ENCODE peak calls at places on chromosomes 3 and 15, in ten cellular contexts. Y, N, V, F, H, E, O, I, B and L are unnamed samples. For H3K36me3, the result is how much of the 10 kb centered on the place peaks cover.

GRCh38 chr15:90619468-90619867 is 89.7 kb downstream of the CRTC3 start:
- DNase-seq in Y (no peak), N (no peak), V (no peak), F (no peak), H (no peak), E (no peak), O (no peak), I (no peak), B (no peak), L (no peak)

GRCh38 chr15:69784808-69785550 is 312.7 kb downstream of the TLE3 start:
- DNase-seq in Y (no peak), N (peak), V (no peak), F (no peak), H (no peak), E (no peak), O (no peak), I (no peak), B (no peak), L (peak)

GRCh38 chr15:89442671-89443307 is 53.6 kb downstream of the RHCG start:
- DNase-seq in Y (no peak), N (peak), V (no peak), F (no peak), H (peak), E (peak), O (no peak), I (peak), B (peak), L (peak)

GRCh38 chr3:8555705-8556314 is 54.2 kb downstream of the LMCD1 start:
- DNase-seq in Y (no peak), N (peak), V (no peak), F (no peak), H (no peak), E (no peak), O (no peak), I (no peak), B (no peak), L (no peak)

GRCh38 chr3:118127992-118128391 is 906.7 kb downstream of the IGSF11 start:
- DNase-seq in Y (no peak), N (no peak), V (no peak), F (no peak), H (no peak), E (no peak), O (no peak), I (no peak), B (no peak), L (no peak)

GRCh38 chr15:100318880-100319279 is 22.9 kb downstream of the ADAMTS17 start:
- DNase-seq in Y (no peak), N (no peak), V (no peak), F (no peak), H (no peak), E (no peak), O (no peak), I (no peak), B (no peak), L (no peak)

GRCh38 chr15:48336940-48337339 is 5.7 kb downstream of the DUT start:
- DNase-seq in Y (no peak), N (peak), V (no peak), F (no peak), H (no peak), E (no peak), O (no peak), I (peak), B (no peak), L (no peak)

GRCh38 chr3:65979152-65979551 is 59.6 kb downstream of the MAGI1 start:
- DNase-seq in Y (no peak), N (peak), V (no peak), F (peak), H (no peak), E (no peak), O (no peak), I (no peak), B (no peak), L (peak)

GRCh38 chr3:149382091-149382467 is 4.6 kb upstream of the TM4SF1 start:
- DNase-seq in Y (no peak), N (peak), V (no peak), F (no peak), H (no peak), E (no peak), O (no peak), I (no peak), B (no peak), L (peak)

GRCh38 chr3:79040701-79041100 is 727.1 kb downstream of the ROBO1 start:
- DNase-seq in Y (no peak), N (peak), V (no peak), F (no peak), H (no peak), E (no peak), O (no peak), I (no peak), B (no peak), L (peak)

GRCh38 chr15:34941181-34941580 is 28.4 kb downstream of the AQR start:
- DNase-seq in Y (no peak), N (no peak), V (no peak), F (no peak), H (no peak), E (no peak), O (no peak), I (no peak), B (no peak), L (no peak)

GRCh38 chr3:143041901-143042300 is 40.5 kb downstream of the U2SURP start:
- DNase-seq in Y (no peak), N (no peak), V (no peak), F (no peak), H (no peak), E (no peak), O (no peak), I (no peak), B (no peak), L (no peak)

GRCh38 chr3:143035466-143036214 is 34.3 kb downstream of the U2SURP start:
- DNase-seq in Y (no peak), N (peak), V (no peak), F (no peak), H (no peak), E (no peak), O (no peak), I (no peak), B (no peak), L (peak)

GRCh38 chr3:143036557-143036956 is 35.2 kb downstream of the U2SURP start:
- DNase-seq in Y (no peak), N (no peak), V (no peak), F (no peak), H (no peak), E (no peak), O (no peak), I (no peak), B (no peak), L (no peak)

GRCh38 chr3:143040264-143040879 is 39.0 kb downstream of the U2SURP start:
- DNase-seq in Y (no peak), N (peak), V (no peak), F (no peak), H (no peak), E (no peak), O (no peak), I (no peak), B (no peak), L (peak)

DNA sequence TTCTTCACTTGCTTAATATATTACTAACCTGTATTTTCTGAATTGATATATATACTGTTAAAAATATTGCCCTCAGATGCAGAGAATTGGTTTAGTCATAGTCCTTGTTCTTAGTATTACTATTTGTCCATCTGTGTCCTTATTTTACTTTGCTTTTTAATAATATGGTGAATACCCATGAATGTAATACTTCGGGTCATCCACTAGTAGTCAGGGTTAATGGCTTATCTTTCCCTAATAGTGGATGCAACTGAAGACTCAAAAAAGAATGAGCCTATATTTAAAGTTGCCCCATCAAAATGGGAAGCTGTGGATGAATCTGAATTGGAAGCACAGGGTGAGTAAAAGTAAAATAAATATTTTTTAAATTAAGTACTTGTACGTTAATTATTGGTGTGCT is 36.5 kb downstream of the U2SURP start:
- DNase-seq in Y (no peak), N (no peak), V (no peak), F (no peak), H (no peak), E (no peak), O (no peak), I (no peak), B (no peak), L (no peak)
- TF ChIP-seq CTCF in Y (no peak), N (peak), V (no peak), F (no peak), H (peak), E (no peak), O (peak), I (no peak), B (no peak), L (no peak)

GRCh38 chr15:85646538-85647091 is 148.1 kb downstream of the KLHL25 start:
- DNase-seq in Y (no peak), N (peak), V (no peak), F (no peak), H (no peak), E (no peak), O (no peak), I (no peak), B (no peak), L (peak)
- H3K36me3 ChIP-seq in Y (half or more), N (under half), V (under half), F (under half), H (under half), E (under half), O (under half), I (half or more), B (half or more), L (under half)

DNA sequence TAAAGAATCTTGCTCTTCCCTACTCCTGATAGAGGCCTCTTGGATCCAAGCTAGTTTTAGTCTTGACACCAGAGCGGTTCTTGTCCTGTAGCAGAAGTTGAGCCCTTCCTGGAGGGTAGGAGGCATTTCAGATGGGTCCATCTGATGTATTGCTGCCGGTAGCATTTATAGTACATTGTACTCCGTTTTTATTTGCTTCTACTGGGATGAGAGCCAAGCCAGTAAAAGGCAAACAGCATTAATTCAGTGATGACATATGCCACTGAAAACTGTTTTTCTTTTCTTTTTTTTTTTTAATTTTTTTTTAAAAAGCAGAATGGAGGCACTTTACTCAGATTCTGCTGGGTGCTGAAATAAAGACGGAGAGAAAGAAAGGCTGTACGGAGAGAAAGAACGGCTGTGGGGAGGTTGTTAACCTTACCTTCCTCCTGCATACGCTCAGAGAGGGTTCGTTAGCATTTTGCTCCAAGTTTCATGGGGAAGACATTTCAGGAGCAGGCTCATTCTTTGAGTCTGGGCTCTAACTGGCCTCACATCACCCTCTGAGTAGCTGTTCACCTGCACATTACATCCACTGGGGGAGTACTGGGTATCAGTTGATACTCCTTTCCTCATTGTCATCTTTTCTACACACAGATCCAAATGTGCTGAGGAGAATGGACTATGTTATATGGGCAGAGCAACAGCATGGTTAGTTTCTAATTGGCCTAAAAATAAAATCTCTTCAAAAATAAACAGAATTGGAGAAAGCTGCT is 161.5 kb downstream of the FEZF2 start:
- DNase-seq in Y (no peak), N (no peak), V (peak), F (no peak), H (no peak), E (no peak), O (no peak), I (no peak), B (no peak), L (no peak)
- TF ChIP-seq CTCF in Y (no peak), N (no peak), V (peak), F (no peak), H (no peak), E (no peak), O (peak), I (peak), B (no peak), L (peak)

DNA sequence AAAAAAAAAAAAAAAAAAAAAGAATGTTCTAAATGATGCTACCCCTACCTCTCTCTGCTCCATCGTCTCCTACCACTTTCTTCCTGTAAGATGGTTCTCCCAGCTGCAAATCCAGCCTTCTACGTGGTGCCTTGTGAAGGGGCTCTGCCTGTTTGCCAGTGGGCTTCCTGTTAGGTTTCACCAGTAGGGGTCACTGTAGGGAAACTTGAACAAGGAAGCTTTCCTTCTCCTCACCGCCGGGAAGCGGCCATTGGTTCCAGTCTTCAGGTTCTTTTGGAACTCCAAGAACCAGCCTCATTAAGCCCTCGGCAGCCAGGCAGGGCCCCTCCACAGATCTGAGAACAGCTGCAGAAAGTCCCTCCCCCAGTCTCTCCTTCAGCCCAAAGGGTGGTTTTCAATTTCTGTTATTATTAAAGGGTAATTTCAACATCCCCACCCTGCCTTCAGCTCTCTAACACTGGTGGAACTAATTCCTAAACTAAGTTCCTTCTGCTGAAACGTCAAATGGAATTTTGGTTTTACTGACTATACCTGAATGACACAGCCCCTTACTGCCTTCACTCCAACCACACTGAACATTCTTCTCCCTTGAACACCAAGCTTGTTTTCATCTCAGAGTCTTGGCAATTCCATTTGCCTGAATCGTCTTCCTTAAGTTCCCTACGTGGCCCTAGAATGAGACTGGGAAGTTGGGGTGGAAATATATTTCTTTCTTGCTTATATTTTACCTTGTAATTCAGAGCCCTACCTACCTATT is 13.5 kb downstream of the MCCC1 start:
- DNase-seq in Y (no peak), N (peak), V (no peak), F (no peak), H (peak), E (no peak), O (no peak), I (peak), B (peak), L (peak)
- H3K36me3 ChIP-seq in Y (half or more), N (under half), V (under half), F (half or more), H (under half), E (half or more), O (under half), I (under half), B (half or more), L (under half)

DNA sequence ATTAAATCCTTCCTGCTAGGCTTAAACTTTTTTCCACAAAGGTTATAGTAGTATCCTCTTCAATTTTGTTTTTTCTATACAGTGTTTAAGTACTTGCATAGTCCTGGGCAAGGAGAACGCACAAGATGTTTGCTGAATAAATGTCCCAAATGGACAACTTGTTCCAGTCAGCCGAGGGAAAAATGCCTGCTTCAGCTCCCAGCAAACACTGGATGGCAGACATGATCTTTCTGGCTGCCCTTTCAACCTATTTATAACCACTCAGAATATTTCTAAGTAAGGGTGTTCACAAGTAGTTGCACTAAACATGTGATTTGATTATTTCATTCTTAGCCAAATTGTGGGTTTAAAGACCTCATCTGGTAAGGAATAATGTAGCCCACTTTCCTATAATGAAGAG is 29.8 kb downstream of the GNB4 start:
- DNase-seq in Y (no peak), N (peak), V (no peak), F (peak), H (peak), E (no peak), O (no peak), I (peak), B (no peak), L (peak)
- TF ChIP-seq CTCF in Y (peak), N (peak), V (no peak), F (peak), H (peak), E (no peak), O (peak), I (peak), B (peak), L (peak)

DNA sequence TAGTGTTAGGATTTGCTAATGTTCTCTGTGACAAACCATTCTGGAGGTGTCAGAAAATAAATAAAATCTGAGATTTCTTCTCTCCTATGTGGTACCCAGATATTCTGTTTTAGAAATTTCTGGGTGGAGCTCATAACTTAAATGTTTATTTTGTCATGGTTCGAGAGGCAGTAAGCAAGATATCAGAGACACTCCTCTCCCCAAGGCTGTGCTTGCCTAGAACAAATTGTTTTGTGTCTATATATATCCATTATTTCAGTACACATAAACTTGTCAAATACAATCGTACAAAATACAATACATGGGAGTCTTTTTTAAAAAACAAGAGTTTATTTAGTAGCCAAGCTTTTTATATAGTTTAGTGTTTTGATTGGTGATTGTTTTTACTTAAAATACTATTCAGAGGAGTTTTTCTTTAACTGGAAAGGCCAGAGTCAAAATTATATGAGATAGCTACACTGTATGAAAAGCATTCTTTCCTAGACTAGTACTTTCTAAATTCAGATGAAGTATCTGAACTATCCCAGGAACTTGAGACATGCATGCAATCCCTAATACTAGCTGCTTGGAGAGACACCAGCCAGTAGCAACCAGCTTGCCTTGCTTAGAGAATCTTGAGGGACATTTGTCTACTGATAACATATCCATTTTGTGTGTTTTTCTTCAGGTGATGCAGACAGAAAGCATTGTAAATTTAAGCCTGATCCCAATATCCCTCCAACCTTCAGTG is 4.7 kb downstream of the EXOG start:
- DNase-seq in Y (no peak), N (no peak), V (no peak), F (no peak), H (no peak), E (no peak), O (no peak), I (no peak), B (no peak), L (no peak)
- H3K36me3 ChIP-seq in Y (under half), N (under half), V (under half), F (under half), H (under half), E (half or more), O (under half), I (under half), B (under half), L (under half)

GRCh38 chr3:13927295-13927694 is 47.4 kb upstream of the WNT7A start:
- DNase-seq in Y (no peak), N (peak), V (no peak), F (no peak), H (no peak), E (no peak), O (no peak), I (peak), B (no peak), L (no peak)
- TF ChIP-seq CTCF in Y (no peak), N (no peak), V (no peak), F (no peak), H (no peak), E (no peak), O (no peak), I (peak), B (no peak), L (peak)